ENCODE peak calls at places on chromosomes 4 and X, in four cellular contexts. One of them, this sample, is unnamed.

GRCh38 chrX:139890991-139891700 is 41.7 kb downstream of the ATP11C start:
- DNase-seq in OCI-LY7: no peak
- DNase-seq in cardiac muscle cell: peak
- DNase-seq in thoracic aorta: no peak
- DNase-seq in this sample: no peak

GRCh38 chr4:152385551-152385950 is 150.3 kb downstream of the FBXW7 start:
- DNase-seq in OCI-LY7: peak
- DNase-seq in cardiac muscle cell: peak
- DNase-seq in thoracic aorta: no peak
- DNase-seq in this sample: no peak

GRCh38 chr4:3516836-3517730 is 15.1 kb downstream of the LRPAP1 start:
- DNase-seq in OCI-LY7: no peak
- DNase-seq in cardiac muscle cell: no peak
- DNase-seq in thoracic aorta: no peak
- DNase-seq in this sample: no peak

GRCh38 chr4:3285558-3286334 is 7.1 kb upstream of the RGS12 start:
- DNase-seq in OCI-LY7: no peak
- DNase-seq in cardiac muscle cell: peak
- DNase-seq in thoracic aorta: no peak
- DNase-seq in this sample: no peak

GRCh38 chrX:7159132-7159861 is 11.3 kb upstream of the PUDP start:
- DNase-seq in OCI-LY7: no peak
- DNase-seq in cardiac muscle cell: peak
- DNase-seq in thoracic aorta: no peak
- DNase-seq in this sample: no peak

GRCh38 chr4:4182835-4183568 is 43.7 kb downstream of the OTOP1 start:
- DNase-seq in OCI-LY7: peak
- DNase-seq in cardiac muscle cell: peak
- DNase-seq in thoracic aorta: no peak
- DNase-seq in this sample: peak

GRCh38 chr4:86957214-86957613 is 22.4 kb downstream of the AFF1 start:
- DNase-seq in OCI-LY7: no peak
- DNase-seq in cardiac muscle cell: peak
- DNase-seq in thoracic aorta: no peak
- DNase-seq in this sample: no peak

GRCh38 chrX:87517571-87518141 is at the start of gene KLHL4:
- DNase-seq in OCI-LY7: no peak
- DNase-seq in cardiac muscle cell: peak
- DNase-seq in thoracic aorta: no peak
- DNase-seq in this sample: peak

GRCh38 chr4:81875962-81876650 is 404.4 kb upstream of the RASGEF1B start:
- DNase-seq in OCI-LY7: no peak
- DNase-seq in cardiac muscle cell: no peak
- DNase-seq in thoracic aorta: no peak
- DNase-seq in this sample: no peak

GRCh38 chr4:121459056-121459455 is 78.2 kb upstream of the QRFPR start:
- DNase-seq in OCI-LY7: no peak
- DNase-seq in cardiac muscle cell: no peak
- DNase-seq in thoracic aorta: no peak
- DNase-seq in this sample: no peak

GRCh38 chr4:36785965-36786364 is 458.6 kb upstream of the NWD2 start:
- DNase-seq in OCI-LY7: no peak
- DNase-seq in cardiac muscle cell: no peak
- DNase-seq in thoracic aorta: no peak
- DNase-seq in this sample: no peak

GRCh38 chr4:143586080-143586479 is 72.6 kb downstream of the SMARCA5 start:
- DNase-seq in OCI-LY7: no peak
- DNase-seq in cardiac muscle cell: peak
- DNase-seq in thoracic aorta: no peak
- DNase-seq in this sample: no peak

GRCh38 chrX:40996886-40997530 is 88.2 kb upstream of the USP9X start:
- DNase-seq in OCI-LY7: peak
- DNase-seq in cardiac muscle cell: peak
- DNase-seq in thoracic aorta: no peak
- DNase-seq in this sample: peak

GRCh38 chr4:78642934-78643333 is 91.4 kb downstream of the ANXA3 start:
- DNase-seq in OCI-LY7: no peak
- DNase-seq in cardiac muscle cell: no peak
- DNase-seq in thoracic aorta: no peak
- DNase-seq in this sample: no peak

GRCh38 chrX:153598541-153599191 is at the start of gene CCNQ:
- DNase-seq in OCI-LY7: peak
- DNase-seq in cardiac muscle cell: peak
- DNase-seq in thoracic aorta: no peak
- DNase-seq in this sample: peak

GRCh38 chrX:139475432-139475831 is 55.1 kb upstream of the F9 start:
- DNase-seq in OCI-LY7: no peak
- DNase-seq in cardiac muscle cell: no peak
- DNase-seq in thoracic aorta: no peak
- DNase-seq in this sample: no peak

GRCh38 chrX:145817299-145817665 is 347 bp upstream of the SLITRK2 start:
- DNase-seq in OCI-LY7: no peak
- DNase-seq in cardiac muscle cell: peak
- DNase-seq in thoracic aorta: no peak
- DNase-seq in this sample: peak

GRCh38 chr4:30903493-30903892 is 183.3 kb downstream of the PCDH7 start:
- DNase-seq in OCI-LY7: no peak
- DNase-seq in cardiac muscle cell: peak
- DNase-seq in thoracic aorta: no peak
- DNase-seq in this sample: no peak

GRCh38 chr4:7043521-7044414 is 596 bp downstream of the TADA2B start:
- DNase-seq in OCI-LY7: peak
- DNase-seq in cardiac muscle cell: peak
- DNase-seq in thoracic aorta: no peak
- DNase-seq in this sample: peak

GRCh38 chrX:148522006-148522405 is 21.6 kb downstream of the AFF2 start:
- DNase-seq in OCI-LY7: peak
- DNase-seq in cardiac muscle cell: no peak
- DNase-seq in thoracic aorta: no peak
- DNase-seq in this sample: no peak
- H3K4me3 ChIP-seq in OCI-LY7: peak
- H3K4me3 ChIP-seq in cardiac muscle cell: no peak
- H3K4me3 ChIP-seq in thoracic aorta: no peak
- H3K4me3 ChIP-seq in this sample: no peak

GRCh38 chrX:119677654-119677981 is 15.3 kb downstream of the SEPTIN6 start:
- DNase-seq in OCI-LY7: peak
- DNase-seq in cardiac muscle cell: no peak
- DNase-seq in thoracic aorta: no peak
- DNase-seq in this sample: no peak
- H3K27ac ChIP-seq in OCI-LY7: peak
- H3K27ac ChIP-seq in cardiac muscle cell: no peak
- H3K27ac ChIP-seq in thoracic aorta: no peak
- H3K27ac ChIP-seq in this sample: no peak

GRCh38 chrX:73863268-73863667 is 300.3 kb downstream of the CHIC1 start:
- DNase-seq in OCI-LY7: no peak
- DNase-seq in cardiac muscle cell: no peak
- DNase-seq in thoracic aorta: no peak
- DNase-seq in this sample: no peak
- H3K4me3 ChIP-seq in OCI-LY7: no peak
- H3K4me3 ChIP-seq in cardiac muscle cell: no peak
- H3K4me3 ChIP-seq in thoracic aorta: no peak
- H3K4me3 ChIP-seq in this sample: no peak

GRCh38 chrX:19343085-19343461 is 654 bp upstream of the PDHA1 start:
- DNase-seq in OCI-LY7: no peak
- DNase-seq in cardiac muscle cell: no peak
- DNase-seq in thoracic aorta: no peak
- DNase-seq in this sample: no peak

GRCh38 chrX:19344661-19345060 is 934 bp downstream of the PDHA1 start:
- DNase-seq in OCI-LY7: peak
- DNase-seq in cardiac muscle cell: no peak
- DNase-seq in thoracic aorta: no peak
- DNase-seq in this sample: no peak

GRCh38 chrX:19342331-19342906 is 1.3 kb upstream of the PDHA1 start:
- DNase-seq in OCI-LY7: peak
- DNase-seq in cardiac muscle cell: peak
- DNase-seq in thoracic aorta: no peak
- DNase-seq in this sample: no peak

GRCh38 chrX:19343462-19344206 is at the start of gene PDHA1:
- DNase-seq in OCI-LY7: peak
- DNase-seq in cardiac muscle cell: peak
- DNase-seq in thoracic aorta: peak
- DNase-seq in this sample: peak

GRCh38 chrX:19344207-19344534 is 444 bp downstream of the PDHA1 start:
- DNase-seq in OCI-LY7: no peak
- DNase-seq in cardiac muscle cell: no peak
- DNase-seq in thoracic aorta: no peak
- DNase-seq in this sample: no peak
- H3K27ac ChIP-seq in OCI-LY7: no peak
- H3K27ac ChIP-seq in cardiac muscle cell: peak
- H3K27ac ChIP-seq in thoracic aorta: peak
- H3K27ac ChIP-seq in this sample: peak

GRCh38 chrX:85089321-85089840 is 85.7 kb downstream of the APOOL start:
- DNase-seq in OCI-LY7: no peak
- DNase-seq in cardiac muscle cell: no peak
- DNase-seq in thoracic aorta: no peak
- DNase-seq in this sample: no peak
- H3K4me3 ChIP-seq in OCI-LY7: no peak
- H3K4me3 ChIP-seq in cardiac muscle cell: no peak
- H3K4me3 ChIP-seq in thoracic aorta: no peak
- H3K4me3 ChIP-seq in this sample: no peak

GRCh38 chrX:131477498-131477897 is 66.4 kb upstream of the OR13H1 start:
- DNase-seq in OCI-LY7: no peak
- DNase-seq in cardiac muscle cell: no peak
- DNase-seq in thoracic aorta: no peak
- DNase-seq in this sample: peak
- H3K27ac ChIP-seq in OCI-LY7: no peak
- H3K27ac ChIP-seq in cardiac muscle cell: no peak
- H3K27ac ChIP-seq in thoracic aorta: no peak
- H3K27ac ChIP-seq in this sample: no peak

GRCh38 chr4:129614581-129614980 is 518.6 kb downstream of the C4orf33 start:
- DNase-seq in OCI-LY7: no peak
- DNase-seq in cardiac muscle cell: no peak
- DNase-seq in thoracic aorta: no peak
- DNase-seq in this sample: peak
- H3K4me3 ChIP-seq in OCI-LY7: no peak
- H3K4me3 ChIP-seq in cardiac muscle cell: no peak
- H3K4me3 ChIP-seq in thoracic aorta: no peak
- H3K4me3 ChIP-seq in this sample: no peak

DNA sequence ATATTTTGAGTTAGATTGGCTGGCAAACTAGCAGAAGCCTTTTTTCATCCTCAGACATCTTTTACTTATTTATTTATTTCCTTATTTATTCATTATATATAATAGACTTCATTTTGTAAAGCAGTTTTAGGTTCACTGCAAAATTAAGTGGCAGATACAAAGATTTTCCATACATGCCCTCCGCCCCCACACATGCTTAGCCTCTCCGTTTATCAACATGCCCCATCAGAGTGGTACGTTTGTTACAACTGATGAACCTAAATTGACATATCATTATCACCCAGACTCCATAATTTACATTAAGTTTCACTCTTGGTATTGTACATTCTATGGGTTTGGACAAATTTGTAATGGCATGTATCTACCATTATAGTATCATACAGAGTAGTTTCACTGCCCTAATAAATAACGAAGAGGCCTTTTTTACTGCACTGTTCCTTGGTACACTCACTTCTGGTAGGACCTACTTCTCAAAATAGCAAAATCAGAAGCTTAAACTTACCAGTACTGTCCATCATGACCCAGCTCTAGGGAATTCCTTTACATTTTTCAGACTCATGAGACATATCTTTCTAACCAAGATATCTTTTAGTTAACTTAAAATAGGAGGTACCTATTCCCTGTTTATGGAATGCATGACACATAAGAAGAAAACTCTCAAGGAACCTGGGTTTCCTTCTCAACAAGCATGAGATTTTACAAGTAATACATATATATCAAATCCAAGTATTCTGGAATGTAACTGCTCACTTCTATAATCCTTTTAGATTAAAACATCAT is 4.8 kb upstream of the TMPRSS11B start:
- DNase-seq in OCI-LY7: no peak
- DNase-seq in cardiac muscle cell: no peak
- DNase-seq in thoracic aorta: no peak
- DNase-seq in this sample: no peak
- H3K27ac ChIP-seq in OCI-LY7: no peak
- H3K27ac ChIP-seq in cardiac muscle cell: no peak
- H3K27ac ChIP-seq in thoracic aorta: no peak
- H3K27ac ChIP-seq in this sample: no peak